ENCODE peak calls at places on chromosome 9, in eight cellular contexts. N, O, E, V, G, C, B and I are unnamed samples. For H3K4me1, the result is how much of the 10 kb centered on the place peaks cover.

GRCh38 chr9:113594484-113595299 is 131.2 kb downstream of the RGS3 start:
- DNase-seq in C (no peak), O (peak), B (no peak), E (no peak), G (no peak), N (no peak), V (no peak), I (no peak)

GRCh38 chr9:133640580-133641395 is 4.6 kb downstream of the DBH start:
- DNase-seq in N (no peak), G (no peak), O (no peak), E (no peak), B (no peak), C (no peak), V (no peak), I (no peak)

GRCh38 chr9:107653263-107653821 is 163.8 kb upstream of the KLF4 start:
- DNase-seq in G (no peak), O (no peak), E (no peak), B (no peak), C (no peak), N (no peak), V (no peak), I (no peak)

GRCh38 chr9:134651226-134651905 is 9.8 kb downstream of the COL5A1 start:
- DNase-seq in C (no peak), O (no peak), G (no peak), V (no peak), B (no peak), E (no peak), N (no peak), I (no peak)

GRCh38 chr9:83491995-83492394 is 46.2 kb downstream of the FRMD3 start:
- DNase-seq in O (no peak), C (no peak), G (no peak), V (no peak), E (no peak), B (no peak), N (no peak), I (no peak)

GRCh38 chr9:81214975-81215374 is 474.4 kb downstream of the TLE1 start:
- DNase-seq in C (no peak), N (no peak), E (no peak), G (no peak), O (no peak), V (no peak), B (no peak), I (no peak)

GRCh38 chr9:87108639-87109038 is 161.3 kb upstream of the GAS1 start:
- DNase-seq in N (no peak), E (no peak), O (no peak), G (no peak), C (no peak), B (no peak), V (no peak), I (no peak)

GRCh38 chr9:95552814-95553546 is 36.2 kb upstream of the PTCH1 start:
- DNase-seq in E (no peak), G (no peak), O (peak), C (peak), N (no peak), B (no peak), V (no peak), I (peak)

GRCh38 chr9:116543731-116544400 is 143.2 kb upstream of the TRIM32 start:
- DNase-seq in G (no peak), O (peak), N (no peak), C (no peak), B (no peak), E (no peak), V (no peak), I (no peak)

GRCh38 chr9:78470741-78471140 is 173.8 kb downstream of the PSAT1 start:
- DNase-seq in O (no peak), N (no peak), C (no peak), G (no peak), E (no peak), B (no peak), V (no peak), I (no peak)

GRCh38 chr9:85942913-85943729 is 2.2 kb downstream of the NAA35 start:
- DNase-seq in E (no peak), C (no peak), G (no peak), N (no peak), B (no peak), O (no peak), V (no peak), I (no peak)

GRCh38 chr9:135515083-135515511 is 6.1 kb upstream of the LCN1 start:
- DNase-seq in B (no peak), V (no peak), G (no peak), O (peak), E (peak), C (no peak), N (no peak), I (no peak)

GRCh38 chr9:14522627-14523379 is 170.4 kb downstream of the ZDHHC21 start:
- DNase-seq in B (no peak), E (no peak), O (no peak), N (no peak), C (no peak), V (no peak), G (no peak), I (no peak)

GRCh38 chr9:69444021-69444420 is 119.0 kb downstream of the ENTREP1 start:
- DNase-seq in G (no peak), N (no peak), B (no peak), V (no peak), C (no peak), E (no peak), O (no peak), I (no peak)

GRCh38 chr9:79757906-79758669 is 186.3 kb downstream of the TLE4 start:
- DNase-seq in N (no peak), E (no peak), C (peak), V (peak), B (no peak), G (no peak), O (no peak), I (no peak)

GRCh38 chr9:297104-297794 is 82.6 kb downstream of the DOCK8 start:
- DNase-seq in O (peak), E (no peak), C (no peak), V (peak), G (no peak), B (no peak), N (peak), I (peak)

GRCh38 chr9:109349431-109349846 is 28.6 kb upstream of the EPB41L4B start:
- DNase-seq in V (peak), B (no peak), O (peak), G (no peak), C (no peak), E (no peak), N (no peak), I (no peak)

GRCh38 chr9:97632406-97632991 is 669 bp downstream of the TSTD2 start:
- DNase-seq in E (no peak), G (no peak), O (peak), B (peak), C (no peak), V (no peak), N (no peak), I (no peak)

GRCh38 chr9:89923961-89924504 is 319.2 kb downstream of the GADD45G start:
- DNase-seq in C (peak), O (no peak), N (no peak), G (no peak), E (no peak), V (peak), B (no peak), I (no peak)

GRCh38 chr9:23683476-23684095 is 142.5 kb downstream of the ELAVL2 start:
- DNase-seq in G (no peak), E (no peak), O (no peak), V (no peak), N (no peak), B (no peak), C (no peak), I (no peak)

GRCh38 chr9:2018764-2019548 is 3.8 kb downstream of the SMARCA2 start:
- DNase-seq in G (no peak), V (no peak), N (no peak), E (no peak), O (no peak), B (peak), C (peak), I (no peak)

GRCh38 chr9:90433398-90433890 is 209.2 kb downstream of the DIRAS2 start:
- DNase-seq in N (peak), G (no peak), V (no peak), E (no peak), B (peak), C (no peak), O (peak), I (peak)

GRCh38 chr9:133347515-133347984 is 381 bp downstream of the MED22 start:
- DNase-seq in E (no peak), V (peak), C (peak), O (no peak), G (no peak), N (peak), B (peak), I (no peak)

GRCh38 chr9:107737987-107738743 is 248.6 kb upstream of the KLF4 start:
- DNase-seq in V (peak), N (no peak), O (peak), E (peak), G (no peak), C (no peak), B (no peak), I (no peak)

GRCh38 chr9:97398999-97399758 is 12.7 kb upstream of the TDRD7 start:
- DNase-seq in V (peak), E (peak), N (peak), C (peak), G (peak), B (no peak), O (peak), I (peak)

GRCh38 chr9:108412755-108413154 is 443.0 kb downstream of the ACTL7B start:
- DNase-seq in V (peak), E (no peak), G (no peak), O (no peak), N (no peak), C (no peak), B (no peak), I (no peak)

GRCh38 chr9:91421022-91421765 is 2.4 kb downstream of the NFIL3 start:
- DNase-seq in O (peak), E (no peak), N (no peak), G (no peak), C (no peak), V (no peak), B (peak), I (no peak)

GRCh38 chr9:69411246-69411645 is 86.2 kb downstream of the ENTREP1 start:
- DNase-seq in G (no peak), V (no peak), B (no peak), N (no peak), C (no peak), E (no peak), O (no peak), I (no peak)

GRCh38 chr9:107141967-107142366 is 141.1 kb upstream of the RAD23B start:
- DNase-seq in O (no peak), C (no peak), G (no peak), E (no peak), V (peak), N (no peak), B (no peak), I (no peak)

GRCh38 chr9:94918038-94918753 is 191.7 kb downstream of the AOPEP start:
- DNase-seq in O (no peak), B (no peak), C (peak), V (no peak), N (no peak), E (no peak), G (no peak), I (no peak)

GRCh38 chr9:131951905-131952304 is 127.8 kb downstream of the MED27 start:
- DNase-seq in N (no peak), O (no peak), B (no peak), V (no peak), C (no peak), G (no peak), E (no peak), I (no peak)

GRCh38 chr9:98334796-98335195 is 79.3 kb upstream of the TBC1D2 start:
- DNase-seq in B (no peak), N (no peak), O (no peak), E (no peak), G (no peak), C (no peak), V (no peak), I (no peak)

GRCh38 chr9:97985058-97985861 is 2.1 kb downstream of the ANP32B start:
- DNase-seq in B (no peak), C (peak), V (peak), O (peak), G (peak), E (no peak), N (peak), I (no peak)

GRCh38 chr9:14185016-14185415 is 128.9 kb downstream of the NFIB start:
- DNase-seq in O (no peak), V (no peak), B (no peak), C (no peak), N (no peak), G (no peak), E (no peak), I (no peak)

GRCh38 chr9:806285-807156 is 35.0 kb upstream of the DMRT1 start:
- DNase-seq in G (no peak), B (peak), O (no peak), E (no peak), N (no peak), V (peak), C (peak), I (no peak)

GRCh38 chr9:72586388-72587160 is 65.2 kb downstream of the TMC1 start:
- DNase-seq in O (peak), N (no peak), B (no peak), C (peak), V (peak), G (peak), E (peak), I (peak)

GRCh38 chr9:92671323-92671722 is 1.4 kb upstream of the IPPK start:
- DNase-seq in E (no peak), V (peak), C (no peak), G (no peak), O (no peak), N (peak), B (no peak), I (no peak)

GRCh38 chr9:3873818-3874217 is 348.0 kb upstream of the RFX3 start:
- DNase-seq in B (no peak), E (no peak), O (no peak), N (no peak), C (no peak), G (no peak), V (no peak), I (no peak)

GRCh38 chr9:127965953-127966352 is 14.8 kb downstream of the EEIG1 start:
- DNase-seq in O (no peak), G (no peak), C (no peak), B (no peak), E (no peak), V (no peak), N (no peak), I (no peak)

GRCh38 chr9:127967151-127967809 is 13.5 kb downstream of the EEIG1 start:
- DNase-seq in B (no peak), O (no peak), C (no peak), N (no peak), V (no peak), G (no peak), E (no peak), I (no peak)

GRCh38 chr9:127968717-127969383 is 11.9 kb downstream of the EEIG1 start:
- DNase-seq in B (no peak), C (no peak), N (peak), O (peak), V (peak), E (no peak), G (no peak), I (no peak)

GRCh38 chr9:127968046-127968445 is 12.7 kb downstream of the EEIG1 start:
- DNase-seq in G (no peak), E (peak), C (no peak), B (no peak), N (no peak), V (peak), O (peak), I (no peak)

DNA sequence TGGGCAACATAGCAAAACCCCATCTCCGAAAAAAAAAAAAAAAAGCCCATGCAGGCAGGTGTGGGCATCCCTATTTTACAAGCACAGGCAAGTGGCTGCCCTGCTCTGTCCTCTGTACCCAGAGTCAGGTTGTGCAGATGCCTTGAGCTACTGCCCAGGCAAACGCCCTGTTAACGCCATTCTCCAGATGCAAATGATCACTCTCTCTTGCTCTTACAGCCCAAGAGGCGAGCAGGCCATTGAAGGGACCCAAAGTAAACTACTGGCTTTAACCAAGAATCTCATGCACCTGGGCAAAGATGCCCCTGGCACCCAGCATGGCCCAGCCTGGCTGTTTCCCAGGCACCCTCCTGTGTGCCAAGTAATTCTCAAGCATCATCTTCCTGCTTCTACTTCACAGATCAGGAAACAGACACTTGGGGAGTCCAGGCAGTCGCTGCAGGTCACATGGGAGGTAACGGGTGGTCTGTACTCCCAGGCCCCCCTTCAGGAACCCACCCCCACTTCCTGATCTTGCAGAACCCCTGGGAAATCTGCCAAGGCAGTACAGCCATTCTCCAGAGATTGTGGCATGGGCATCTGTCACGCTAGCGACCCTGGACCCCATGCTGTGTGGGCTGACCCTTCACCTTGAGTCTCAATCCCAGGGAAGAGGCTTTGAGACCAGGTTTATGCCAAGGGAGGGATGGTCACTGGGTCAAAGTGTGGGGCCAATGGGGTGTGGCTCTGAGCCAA is 14.2 kb downstream of the EEIG1 start:
- DNase-seq in C (no peak), E (no peak), O (peak), N (no peak), V (no peak), B (no peak), G (no peak), I (no peak)
- H3K4me1 ChIP-seq in C (half or more), E (under half), O (half or more), N (under half), V (half or more), B (under half), G (half or more), I (under half)

GRCh38 chr9:32550609-32551490 is 1.3 kb upstream of the SMIM27 start:
- DNase-seq in O (peak), G (peak), B (peak), V (peak), C (peak), N (peak), E (peak), I (peak)

GRCh38 chr9:32552172-32552872 is at the start of the genes SMIM27 and TOPORS:
- DNase-seq in C (peak), G (peak), V (peak), B (peak), O (peak), E (peak), N (peak), I (peak)

GRCh38 chr9:32550046-32550608 is 2.0 kb upstream of the SMIM27 start:
- DNase-seq in O (no peak), N (no peak), E (no peak), C (no peak), B (peak), G (no peak), V (no peak), I (no peak)

GRCh38 chr9:32554107-32554506 is 1.7 kb upstream of the TOPORS start:
- DNase-seq in C (no peak), V (no peak), N (no peak), G (no peak), B (no peak), E (no peak), O (no peak), I (no peak)

GRCh38 chr9:32551491-32552049 is 557 bp upstream of the SMIM27 start:
- DNase-seq in V (peak), O (peak), E (no peak), B (peak), N (no peak), C (peak), G (no peak), I (no peak)
- H3K4me1 ChIP-seq in V (under half), O (under half), E (under half), B (under half), N (under half), C (under half), G (under half), I (under half)

GRCh38 chr9:136536721-136537241 is 9.1 kb downstream of the NOTCH1 start:
- DNase-seq in G (no peak), V (no peak), C (no peak), B (no peak), O (no peak), E (no peak), N (no peak), I (no peak)
- H3K4me1 ChIP-seq in G (half or more), V (under half), C (half or more), B (under half), O (half or more), E (under half), N (under half), I (under half)

GRCh38 chr9:5630038-5630507 is 1.2 kb downstream of the RIC1 start:
- DNase-seq in C (peak), V (peak), G (no peak), O (no peak), E (no peak), B (peak), N (no peak), I (no peak)

GRCh38 chr9:5626727-5627634 is 1.9 kb upstream of the RIC1 start:
- DNase-seq in E (no peak), N (no peak), O (no peak), B (no peak), C (peak), G (no peak), V (peak), I (peak)

GRCh38 chr9:5628183-5628529 is 751 bp upstream of the RIC1 start:
- DNase-seq in N (no peak), V (peak), G (no peak), C (no peak), B (peak), E (no peak), O (no peak), I (no peak)

GRCh38 chr9:5629312-5630037 is 568 bp downstream of the RIC1 start:
- DNase-seq in G (peak), O (peak), C (peak), N (peak), B (peak), E (peak), V (peak), I (peak)

DNA sequence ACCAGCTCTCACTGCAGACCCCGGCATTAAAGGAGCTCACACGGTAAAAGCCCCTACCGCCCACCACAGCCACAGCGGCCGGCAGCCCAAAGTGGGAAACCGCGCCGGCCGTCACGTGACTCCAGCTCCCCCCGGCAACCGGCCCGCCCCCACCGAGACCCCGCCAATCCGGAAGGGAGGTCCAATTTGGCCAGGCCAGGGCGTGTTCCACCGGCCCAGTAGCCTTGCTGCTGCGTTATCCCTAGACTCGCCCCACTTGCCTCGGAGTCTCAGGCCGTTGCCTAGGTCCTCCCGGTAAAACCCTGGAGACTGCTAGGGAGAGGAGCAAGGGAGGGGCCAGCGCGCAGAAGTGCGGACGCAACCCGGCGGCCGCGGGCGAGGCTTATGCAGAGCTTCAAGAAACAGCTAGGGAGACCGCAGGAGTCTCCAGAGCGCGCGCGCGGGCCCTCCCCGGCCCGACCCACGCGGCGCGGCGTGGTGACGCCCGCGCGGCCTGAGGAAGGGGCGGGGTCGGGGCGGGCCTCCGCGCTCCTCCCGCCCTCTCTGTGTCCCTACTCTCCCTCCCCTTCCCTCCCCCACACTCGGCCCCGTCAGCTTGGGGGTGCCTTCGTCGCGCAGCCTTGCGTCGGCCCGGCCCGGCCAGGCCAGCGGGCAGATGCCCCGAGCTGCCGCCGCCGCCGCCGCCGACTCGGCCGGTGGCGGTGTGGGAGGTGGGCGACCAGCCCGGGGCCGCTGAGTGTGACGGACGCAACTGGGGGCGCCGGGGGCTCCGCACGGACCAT is at the start of gene RIC1:
- DNase-seq in B (peak), C (peak), V (peak), G (peak), N (peak), O (peak), E (peak), I (peak)
- H3K4me1 ChIP-seq in B (under half), C (half or more), V (under half), G (under half), N (under half), O (half or more), E (under half), I (under half)

DNA sequence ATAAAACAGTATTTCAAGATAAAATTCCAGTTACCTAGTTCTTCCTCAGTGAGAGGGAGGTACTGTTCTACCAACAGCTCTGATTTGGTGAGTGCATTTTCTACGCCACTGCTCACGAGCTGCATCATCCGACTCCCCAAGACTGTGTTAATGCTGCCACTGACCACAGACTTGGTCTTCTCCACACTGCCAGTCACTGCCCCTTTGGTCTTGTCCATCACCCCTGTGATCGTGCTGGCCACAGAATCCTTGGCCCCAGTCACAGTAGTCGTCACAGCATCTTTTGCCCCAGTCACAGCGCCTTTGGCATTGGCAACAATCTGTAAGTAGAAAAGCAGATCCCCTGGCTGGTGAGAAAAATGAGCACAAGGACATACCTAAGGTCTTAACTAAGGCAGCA is 6.4 kb downstream of the PLIN2 start:
- DNase-seq in O (no peak), E (no peak), B (no peak), G (no peak), C (no peak), N (no peak), V (no peak), I (no peak)
- H3K4me1 ChIP-seq in O (under half), E (under half), B (under half), G (under half), C (under half), N (under half), V (under half), I (under half)